ENCODE peak calls at places on chromosome 21, in six cellular contexts. A, B, D, R, Z and V are unnamed samples.

GRCh38 chr21:41796476-41797080 is 29.7 kb upstream of the RIPK4 start:
- DNase-seq in D (no peak), A (no peak), Z (peak; percentile 57), B (no peak), R (no peak), V (no peak)

GRCh38 chr21:36030581-36031189 is 29.6 kb downstream of the SETD4 start:
- DNase-seq in A (no peak), R (no peak), D (peak; percentile 42), B (no peak), Z (no peak), V (no peak)

GRCh38 chr21:41903559-41904351 is 24.6 kb upstream of the PRDM15 start:
- DNase-seq in D (no peak), A (no peak), R (no peak), Z (no peak), B (no peak), V (no peak)

GRCh38 chr21:41611966-41612606 is 104.1 kb upstream of the TMPRSS2 start:
- DNase-seq in D (peak; percentile 15), Z (peak; percentile 67), R (no peak), B (peak; percentile 73), A (no peak), V (peak; percentile 73)

GRCh38 chr21:46113497-46114176 is 15.7 kb downstream of the COL6A2 start:
- DNase-seq in A (no peak), D (no peak), Z (no peak), B (no peak), R (no peak), V (no peak)

GRCh38 chr21:42063578-42064521 is 7.3 kb upstream of the UMODL1 start:
- DNase-seq in B (no peak), Z (no peak), R (no peak), A (no peak), D (no peak), V (no peak)

GRCh38 chr21:45992311-45993209 is 11.0 kb downstream of the COL6A1 start:
- DNase-seq in D (no peak), B (no peak), Z (no peak), R (no peak), A (no peak), V (no peak)

GRCh38 chr21:37208056-37208705 is 59.0 kb downstream of the VPS26C start:
- DNase-seq in B (no peak), R (no peak), Z (peak; percentile 34), A (no peak), D (no peak), V (no peak)

GRCh38 chr21:36719614-36720013 is 20.7 kb downstream of the SIM2 start:
- DNase-seq in D (no peak), R (no peak), Z (no peak), A (no peak), B (no peak), V (no peak)

GRCh38 chr21:37463083-37463780 is 96.7 kb downstream of the DYRK1A start:
- DNase-seq in B (no peak), Z (peak; percentile 43), A (peak; percentile 83), R (no peak), D (peak; percentile 80), V (no peak)

GRCh38 chr21:30146558-30147282 is 19.9 kb downstream of the CLDN17 start:
- DNase-seq in D (no peak), Z (peak; percentile 92), A (no peak), R (no peak), B (no peak), V (no peak)

GRCh38 chr21:28875078-28875477 is 117.6 kb downstream of the LTN1 start:
- DNase-seq in B (no peak), D (peak; percentile 34), R (no peak), Z (no peak), A (no peak), V (no peak)

GRCh38 chr21:36203603-36203889 is 46.9 kb downstream of the DOP1B start:
- DNase-seq in R (no peak), B (no peak), D (peak; percentile 92), Z (peak; percentile 64), A (peak; percentile 74), V (no peak)

GRCh38 chr21:46641656-46642055 is 6.2 kb downstream of the PRMT2 start:
- DNase-seq in A (no peak), D (no peak), R (no peak), B (no peak), Z (no peak), V (no peak)

GRCh38 chr21:25569084-25569483 is 38.2 kb downstream of the MRPL39 start:
- DNase-seq in B (no peak), R (no peak), A (no peak), Z (no peak), D (peak; percentile 56), V (no peak)

GRCh38 chr21:45873866-45874265 is 107.7 kb upstream of the COL6A1 start:
- DNase-seq in D (no peak), B (no peak), A (no peak), Z (no peak), R (no peak), V (no peak)

GRCh38 chr21:45590246-45590725 is 48.0 kb upstream of the SLC19A1 start:
- DNase-seq in B (peak; percentile 82), R (no peak), A (peak; percentile 34), Z (peak; percentile 19), D (peak; percentile 19), V (peak; percentile 74)

GRCh38 chr21:42644223-42645208 is 8.9 kb upstream of the PDE9A start:
- DNase-seq in B (no peak), A (peak; percentile 87), D (peak; percentile 73), R (no peak), Z (no peak), V (no peak)

GRCh38 chr21:35026617-35027557 is 22.2 kb downstream of the RUNX1 start:
- DNase-seq in R (peak; percentile 21), A (peak; percentile 67), D (peak; percentile 48), B (peak; percentile 70), Z (no peak), V (peak; percentile 71)

GRCh38 chr21:33264561-33264960 is 1.6 kb upstream of the IL10RB start:
- DNase-seq in B (no peak), D (no peak), A (no peak), Z (no peak), R (no peak), V (no peak)

GRCh38 chr21:40902299-40902698 is 55.3 kb upstream of the DSCAM start:
- DNase-seq in A (no peak), B (no peak), Z (no peak), D (no peak), R (no peak), V (no peak)

GRCh38 chr21:38848187-38848609 is 42.5 kb downstream of the ETS2 start:
- DNase-seq in D (no peak), Z (no peak), A (peak; percentile 79), R (no peak), B (no peak), V (no peak)
- H3K14ac ChIP-seq in D (peak overlapping the region; percentile 61), Z (no peak overlapping the region), A (no peak overlapping the region), R (no peak overlapping the region), B (no peak overlapping the region), V (no peak overlapping the region)

GRCh38 chr21:16071761-16072160 is 342.0 kb downstream of the USP25 start:
- DNase-seq in B (no peak), D (no peak), Z (no peak), A (no peak), R (no peak), V (no peak)

GRCh38 chr21:16071082-16071481 is 341.3 kb downstream of the USP25 start:
- DNase-seq in B (no peak), R (no peak), A (no peak), Z (no peak), D (no peak), V (no peak)

GRCh38 chr21:16070207-16070651 is 340.4 kb downstream of the USP25 start:
- DNase-seq in B (no peak), R (no peak), D (no peak), Z (no peak), A (no peak), V (no peak)

GRCh38 chr21:16072176-16072575 is 342.4 kb downstream of the USP25 start:
- DNase-seq in B (no peak), R (no peak), D (no peak), Z (no peak), A (no peak), V (no peak)

GRCh38 chr21:16069713-16070112 is 339.9 kb downstream of the USP25 start:
- DNase-seq in Z (no peak), D (peak; percentile 31), A (no peak), R (no peak), B (no peak), V (no peak)
- H3K14ac ChIP-seq in Z (no peak overlapping the region), D (no peak overlapping the region), A (no peak overlapping the region), R (no peak overlapping the region), B (no peak overlapping the region), V (no peak overlapping the region)

DNA sequence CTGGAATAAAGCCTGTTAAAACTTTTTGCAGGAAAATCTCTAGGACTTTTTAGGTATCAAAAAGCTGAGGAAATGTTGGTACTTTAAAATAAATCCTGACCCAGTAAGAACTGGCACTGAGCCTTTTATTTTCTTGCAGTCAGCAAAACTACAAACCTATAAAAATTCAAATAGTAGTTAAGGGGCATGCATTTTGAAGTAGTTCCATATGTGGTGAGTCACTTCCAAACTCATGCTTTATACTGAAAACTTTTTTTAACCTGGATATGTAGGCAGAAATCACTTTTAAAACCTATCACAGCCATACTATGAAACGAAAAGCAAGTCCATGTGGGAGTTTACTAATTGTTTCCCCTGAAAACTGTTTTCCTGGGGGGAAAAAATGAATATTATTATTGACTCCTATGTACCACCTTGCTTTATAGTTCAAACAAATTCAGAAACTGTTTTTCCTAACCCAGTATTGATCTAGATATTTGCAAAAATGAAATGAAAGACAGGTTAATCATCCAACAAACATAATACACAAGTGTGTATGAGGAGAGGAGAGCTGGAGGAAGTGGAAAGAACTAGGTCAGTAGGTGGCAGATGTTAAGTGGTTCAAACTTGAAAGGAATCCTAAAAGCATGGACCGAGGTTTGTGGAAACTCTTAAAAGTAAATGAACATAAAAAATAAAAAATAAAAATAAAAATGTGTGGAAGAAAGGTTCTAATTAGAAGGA is 30.5 kb downstream of the NRIP1 start:
- DNase-seq in Z (no peak), D (peak; percentile 72), B (no peak), R (no peak), A (no peak), V (no peak)
- H3K14ac ChIP-seq in Z (no peak overlapping the region), D (no peak overlapping the region), B (no peak overlapping the region), R (no peak overlapping the region), A (no peak overlapping the region), V (no peak overlapping the region)

GRCh38 chr21:15441999-15442398 is 287.8 kb upstream of the USP25 start:
- DNase-seq in D (no peak), B (no peak), Z (no peak), A (no peak), R (no peak), V (no peak)

GRCh38 chr21:15442743-15443142 is 287.0 kb upstream of the USP25 start:
- DNase-seq in B (no peak), Z (no peak), A (peak; percentile 12), D (no peak), R (no peak), V (no peak)

GRCh38 chr21:15445327-15445726 is 284.5 kb upstream of the USP25 start:
- DNase-seq in Z (no peak), D (no peak), B (peak; percentile 71), R (no peak), A (no peak), V (peak; percentile 36)

GRCh38 chr21:15444118-15444960 is 285.4 kb upstream of the USP25 start:
- DNase-seq in B (peak; percentile 39), A (peak; percentile 32), Z (peak; percentile 66), D (no peak), R (no peak), V (no peak)

DNA sequence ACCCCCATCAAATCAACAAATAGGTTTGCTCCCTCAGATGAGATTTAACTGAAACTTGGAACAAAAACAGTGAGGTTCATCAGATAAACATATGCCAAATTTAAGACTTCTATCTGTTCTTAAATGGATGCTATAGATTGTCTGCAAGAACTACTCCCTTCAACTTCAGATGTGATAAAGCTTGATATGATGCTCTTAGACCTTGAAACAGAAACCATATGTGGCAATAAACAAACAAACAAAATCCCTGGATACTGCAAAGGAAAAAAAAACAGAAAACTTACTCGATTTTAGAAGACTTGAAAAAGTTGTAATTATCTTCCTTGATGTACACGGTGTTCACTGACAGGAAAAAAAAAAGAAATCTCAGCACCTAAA is 286.1 kb upstream of the USP25 start:
- DNase-seq in R (no peak), Z (no peak), B (no peak), D (no peak), A (peak; percentile 8), V (no peak)
- H3K14ac ChIP-seq in R (no peak overlapping the region), Z (no peak overlapping the region), B (no peak overlapping the region), D (no peak overlapping the region), A (no peak overlapping the region), V (no peak overlapping the region)